ENCODE peak calls at places on chromosomes 1 and 21, in seven cellular contexts. One of them, this sample, is unnamed.

GRCh38 chr1:205172729-205173366 is 38.7 kb downstream of the DSTYK start:
- DNase-seq in fibroblast of mammary gland: peak
- DNase-seq in MCF 10A: peak
- DNase-seq in foreskin keratinocyte: peak
- DNase-seq in astrocyte of the spinal cord: peak
- DNase-seq in heart left ventricle: no peak
- DNase-seq in tibial artery: no peak
- DNase-seq in this sample: no peak

GRCh38 chr1:80633947-80634710 is 1166.6 kb upstream of the ADGRL2 start:
- DNase-seq in foreskin keratinocyte: no peak
- DNase-seq in astrocyte of the spinal cord: no peak
- DNase-seq in fibroblast of mammary gland: no peak
- DNase-seq in tibial artery: no peak
- DNase-seq in heart left ventricle: no peak
- DNase-seq in MCF 10A: peak
- DNase-seq in this sample: no peak

GRCh38 chr21:15064576-15065380 is at the start of gene NRIP1:
- DNase-seq in fibroblast of mammary gland: peak
- DNase-seq in tibial artery: peak
- DNase-seq in astrocyte of the spinal cord: peak
- DNase-seq in MCF 10A: peak
- DNase-seq in heart left ventricle: peak
- DNase-seq in foreskin keratinocyte: peak
- DNase-seq in this sample: peak

GRCh38 chr1:115454835-115455511 is 116.9 kb upstream of the NGF start:
- DNase-seq in heart left ventricle: peak
- DNase-seq in foreskin keratinocyte: no peak
- DNase-seq in tibial artery: no peak
- DNase-seq in fibroblast of mammary gland: peak
- DNase-seq in astrocyte of the spinal cord: peak
- DNase-seq in MCF 10A: no peak
- DNase-seq in this sample: no peak

GRCh38 chr1:7046314-7046713 is 261.1 kb downstream of the CAMTA1 start:
- DNase-seq in MCF 10A: peak
- DNase-seq in tibial artery: no peak
- DNase-seq in heart left ventricle: peak
- DNase-seq in foreskin keratinocyte: peak
- DNase-seq in fibroblast of mammary gland: peak
- DNase-seq in astrocyte of the spinal cord: peak
- DNase-seq in this sample: no peak

GRCh38 chr1:243316366-243316989 is 60.6 kb downstream of the SDCCAG8 start:
- DNase-seq in heart left ventricle: no peak
- DNase-seq in fibroblast of mammary gland: no peak
- DNase-seq in astrocyte of the spinal cord: no peak
- DNase-seq in foreskin keratinocyte: no peak
- DNase-seq in tibial artery: no peak
- DNase-seq in MCF 10A: no peak
- DNase-seq in this sample: no peak

GRCh38 chr1:199155166-199156033 is 516.6 kb downstream of the PTPRC start:
- DNase-seq in fibroblast of mammary gland: no peak
- DNase-seq in foreskin keratinocyte: no peak
- DNase-seq in astrocyte of the spinal cord: no peak
- DNase-seq in MCF 10A: no peak
- DNase-seq in tibial artery: no peak
- DNase-seq in heart left ventricle: no peak
- DNase-seq in this sample: no peak

GRCh38 chr1:198672124-198672523 is 33.3 kb downstream of the PTPRC start:
- DNase-seq in fibroblast of mammary gland: no peak
- DNase-seq in heart left ventricle: no peak
- DNase-seq in astrocyte of the spinal cord: no peak
- DNase-seq in tibial artery: no peak
- DNase-seq in MCF 10A: no peak
- DNase-seq in foreskin keratinocyte: peak
- DNase-seq in this sample: no peak

GRCh38 chr21:24188511-24188910 is 1418.8 kb downstream of the MRPL39 start:
- DNase-seq in foreskin keratinocyte: no peak
- DNase-seq in tibial artery: no peak
- DNase-seq in MCF 10A: no peak
- DNase-seq in fibroblast of mammary gland: peak
- DNase-seq in heart left ventricle: no peak
- DNase-seq in astrocyte of the spinal cord: no peak
- DNase-seq in this sample: no peak

GRCh38 chr1:25657121-25657521 is 40.5 kb downstream of the MAN1C1 start:
- DNase-seq in astrocyte of the spinal cord: no peak
- DNase-seq in heart left ventricle: no peak
- DNase-seq in tibial artery: no peak
- DNase-seq in fibroblast of mammary gland: no peak
- DNase-seq in MCF 10A: no peak
- DNase-seq in foreskin keratinocyte: no peak
- DNase-seq in this sample: no peak

GRCh38 chr21:43266534-43266933 is 97.7 kb downstream of the CRYAA start:
- DNase-seq in foreskin keratinocyte: peak
- DNase-seq in astrocyte of the spinal cord: no peak
- DNase-seq in fibroblast of mammary gland: peak
- DNase-seq in MCF 10A: peak
- DNase-seq in heart left ventricle: no peak
- DNase-seq in tibial artery: no peak
- DNase-seq in this sample: no peak

GRCh38 chr1:219514728-219515127 is 98.2 kb downstream of the ZC3H11B start:
- DNase-seq in tibial artery: no peak
- DNase-seq in fibroblast of mammary gland: no peak
- DNase-seq in foreskin keratinocyte: no peak
- DNase-seq in astrocyte of the spinal cord: no peak
- DNase-seq in MCF 10A: no peak
- DNase-seq in heart left ventricle: no peak
- DNase-seq in this sample: no peak

GRCh38 chr1:87723193-87723592 is 394.5 kb downstream of the LMO4 start:
- DNase-seq in foreskin keratinocyte: no peak
- DNase-seq in heart left ventricle: no peak
- DNase-seq in MCF 10A: no peak
- DNase-seq in fibroblast of mammary gland: no peak
- DNase-seq in tibial artery: no peak
- DNase-seq in astrocyte of the spinal cord: no peak
- DNase-seq in this sample: no peak

GRCh38 chr1:116515702-116516101 is 55.1 kb downstream of the CD58 start:
- DNase-seq in MCF 10A: no peak
- DNase-seq in heart left ventricle: no peak
- DNase-seq in foreskin keratinocyte: no peak
- DNase-seq in fibroblast of mammary gland: no peak
- DNase-seq in tibial artery: no peak
- DNase-seq in astrocyte of the spinal cord: no peak
- DNase-seq in this sample: no peak

GRCh38 chr1:12296623-12297022 is 66.8 kb downstream of the VPS13D start:
- DNase-seq in tibial artery: no peak
- DNase-seq in fibroblast of mammary gland: peak
- DNase-seq in astrocyte of the spinal cord: peak
- DNase-seq in foreskin keratinocyte: peak
- DNase-seq in heart left ventricle: no peak
- DNase-seq in MCF 10A: peak
- DNase-seq in this sample: no peak

GRCh38 chr1:200530551-200531261 is 89.8 kb downstream of the KIF14 start:
- DNase-seq in fibroblast of mammary gland: no peak
- DNase-seq in MCF 10A: no peak
- DNase-seq in foreskin keratinocyte: no peak
- DNase-seq in heart left ventricle: no peak
- DNase-seq in astrocyte of the spinal cord: no peak
- DNase-seq in tibial artery: no peak
- DNase-seq in this sample: no peak

GRCh38 chr1:44588551-44588950 is 85.7 kb downstream of the TMEM53 start:
- DNase-seq in astrocyte of the spinal cord: no peak
- DNase-seq in tibial artery: no peak
- DNase-seq in heart left ventricle: no peak
- DNase-seq in foreskin keratinocyte: no peak
- DNase-seq in fibroblast of mammary gland: no peak
- DNase-seq in MCF 10A: no peak
- DNase-seq in this sample: no peak

GRCh38 chr1:84944767-84945486 is 51.9 kb upstream of the LPAR3 start:
- DNase-seq in tibial artery: no peak
- DNase-seq in foreskin keratinocyte: peak
- DNase-seq in MCF 10A: peak
- DNase-seq in fibroblast of mammary gland: peak
- DNase-seq in astrocyte of the spinal cord: peak
- DNase-seq in heart left ventricle: peak
- DNase-seq in this sample: peak

GRCh38 chr1:110545492-110545891 is 26.5 kb upstream of the KCNA10 start:
- DNase-seq in tibial artery: no peak
- DNase-seq in MCF 10A: no peak
- DNase-seq in fibroblast of mammary gland: no peak
- DNase-seq in astrocyte of the spinal cord: no peak
- DNase-seq in heart left ventricle: no peak
- DNase-seq in foreskin keratinocyte: no peak
- DNase-seq in this sample: no peak

GRCh38 chr1:203084588-203085527 is 954 bp downstream of the MYOG start:
- DNase-seq in astrocyte of the spinal cord: no peak
- DNase-seq in heart left ventricle: no peak
- DNase-seq in MCF 10A: peak
- DNase-seq in foreskin keratinocyte: no peak
- DNase-seq in tibial artery: no peak
- DNase-seq in fibroblast of mammary gland: no peak
- DNase-seq in this sample: peak

GRCh38 chr1:108502138-108502537 is 52.0 kb downstream of the NBPF6 start:
- DNase-seq in tibial artery: no peak
- DNase-seq in foreskin keratinocyte: no peak
- DNase-seq in MCF 10A: no peak
- DNase-seq in astrocyte of the spinal cord: no peak
- DNase-seq in fibroblast of mammary gland: no peak
- DNase-seq in heart left ventricle: no peak
- DNase-seq in this sample: no peak

GRCh38 chr1:243434594-243434993 is 178.8 kb downstream of the SDCCAG8 start:
- DNase-seq in astrocyte of the spinal cord: peak
- DNase-seq in foreskin keratinocyte: no peak
- DNase-seq in tibial artery: no peak
- DNase-seq in fibroblast of mammary gland: no peak
- DNase-seq in heart left ventricle: no peak
- DNase-seq in MCF 10A: no peak
- DNase-seq in this sample: no peak

GRCh38 chr1:27637052-27637451 is 2.1 kb upstream of the FGR start:
- DNase-seq in tibial artery: no peak
- DNase-seq in heart left ventricle: no peak
- DNase-seq in fibroblast of mammary gland: peak
- DNase-seq in MCF 10A: no peak
- DNase-seq in foreskin keratinocyte: no peak
- DNase-seq in astrocyte of the spinal cord: no peak
- DNase-seq in this sample: no peak

DNA sequence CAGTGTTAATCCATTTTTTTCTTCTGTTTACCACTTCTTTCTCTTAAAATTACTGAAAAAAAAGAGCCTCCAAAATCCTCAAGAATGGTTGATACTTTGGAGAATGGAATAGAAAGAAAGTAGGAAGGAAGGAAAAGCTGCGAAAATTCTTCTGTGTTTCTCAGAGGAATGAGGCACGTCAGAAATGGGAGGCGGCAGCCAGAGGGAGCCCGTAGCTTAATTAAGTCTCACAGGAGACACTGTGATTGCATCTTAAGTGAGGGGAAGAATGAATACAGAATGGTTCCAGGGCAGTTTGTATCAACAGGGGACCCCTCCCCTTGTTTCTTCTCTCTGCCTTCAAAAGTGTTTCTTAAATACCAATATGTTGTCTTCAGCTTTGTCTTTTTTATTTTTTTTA is 1099.5 kb downstream of the PLA2G4A start:
- DNase-seq in foreskin keratinocyte: peak
- DNase-seq in astrocyte of the spinal cord: peak
- DNase-seq in MCF 10A: peak
- DNase-seq in heart left ventricle: no peak
- DNase-seq in fibroblast of mammary gland: peak
- DNase-seq in tibial artery: no peak
- DNase-seq in this sample: no peak
- TF ChIP-seq CTCF in foreskin keratinocyte: peak
- TF ChIP-seq CTCF in astrocyte of the spinal cord: peak
- TF ChIP-seq CTCF in MCF 10A: peak
- TF ChIP-seq CTCF in heart left ventricle: no peak
- TF ChIP-seq CTCF in fibroblast of mammary gland: peak
- TF ChIP-seq CTCF in tibial artery: no peak
- TF ChIP-seq CTCF in this sample: no peak

GRCh38 chr1:4698911-4699310 is 44.5 kb downstream of the AJAP1 start:
- DNase-seq in fibroblast of mammary gland: no peak
- DNase-seq in astrocyte of the spinal cord: no peak
- DNase-seq in foreskin keratinocyte: no peak
- DNase-seq in heart left ventricle: no peak
- DNase-seq in tibial artery: no peak
- DNase-seq in MCF 10A: no peak
- DNase-seq in this sample: no peak

GRCh38 chr1:4702464-4702863 is 48.1 kb downstream of the AJAP1 start:
- DNase-seq in foreskin keratinocyte: no peak
- DNase-seq in heart left ventricle: no peak
- DNase-seq in astrocyte of the spinal cord: no peak
- DNase-seq in fibroblast of mammary gland: no peak
- DNase-seq in MCF 10A: no peak
- DNase-seq in tibial artery: no peak
- DNase-seq in this sample: no peak

GRCh38 chr1:4701276-4701675 is 46.9 kb downstream of the AJAP1 start:
- DNase-seq in foreskin keratinocyte: no peak
- DNase-seq in MCF 10A: no peak
- DNase-seq in heart left ventricle: no peak
- DNase-seq in astrocyte of the spinal cord: no peak
- DNase-seq in fibroblast of mammary gland: no peak
- DNase-seq in tibial artery: no peak
- DNase-seq in this sample: no peak

GRCh38 chr1:4699724-4700301 is 45.4 kb downstream of the AJAP1 start:
- DNase-seq in fibroblast of mammary gland: peak
- DNase-seq in foreskin keratinocyte: no peak
- DNase-seq in MCF 10A: no peak
- DNase-seq in astrocyte of the spinal cord: peak
- DNase-seq in heart left ventricle: no peak
- DNase-seq in tibial artery: no peak
- DNase-seq in this sample: no peak

GRCh38 chr1:4700801-4701200 is 46.4 kb downstream of the AJAP1 start:
- DNase-seq in MCF 10A: peak
- DNase-seq in astrocyte of the spinal cord: no peak
- DNase-seq in foreskin keratinocyte: peak
- DNase-seq in heart left ventricle: no peak
- DNase-seq in tibial artery: no peak
- DNase-seq in fibroblast of mammary gland: no peak
- DNase-seq in this sample: no peak
- TF ChIP-seq CTCF in MCF 10A: no peak
- TF ChIP-seq CTCF in astrocyte of the spinal cord: no peak
- TF ChIP-seq CTCF in foreskin keratinocyte: peak
- TF ChIP-seq CTCF in heart left ventricle: no peak
- TF ChIP-seq CTCF in tibial artery: no peak
- TF ChIP-seq CTCF in fibroblast of mammary gland: no peak
- TF ChIP-seq CTCF in this sample: no peak

DNA sequence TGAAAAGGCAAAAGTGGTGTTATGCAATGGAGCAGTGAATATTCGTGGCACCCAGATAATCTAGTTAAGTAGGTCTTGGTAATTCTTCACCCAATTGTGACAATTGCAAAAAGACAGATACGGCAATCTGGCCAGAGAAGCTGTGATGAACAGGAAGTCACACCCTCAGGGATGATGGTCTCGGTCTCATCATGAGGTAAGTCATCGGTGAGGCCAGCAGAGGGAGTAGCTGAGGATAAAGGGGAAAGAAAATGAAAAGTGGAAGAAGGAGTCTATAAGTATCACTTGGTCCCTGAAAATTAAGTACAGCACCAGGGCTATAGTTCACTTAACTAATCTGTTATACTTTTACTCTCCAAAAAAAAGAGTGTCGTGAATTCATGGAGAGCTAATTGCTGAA is 258.8 kb upstream of the NCAM2 start:
- DNase-seq in heart left ventricle: no peak
- DNase-seq in foreskin keratinocyte: no peak
- DNase-seq in tibial artery: no peak
- DNase-seq in MCF 10A: peak
- DNase-seq in fibroblast of mammary gland: no peak
- DNase-seq in astrocyte of the spinal cord: no peak
- DNase-seq in this sample: no peak
- TF ChIP-seq CTCF in heart left ventricle: no peak
- TF ChIP-seq CTCF in foreskin keratinocyte: no peak
- TF ChIP-seq CTCF in tibial artery: no peak
- TF ChIP-seq CTCF in MCF 10A: no peak
- TF ChIP-seq CTCF in fibroblast of mammary gland: peak
- TF ChIP-seq CTCF in astrocyte of the spinal cord: no peak
- TF ChIP-seq CTCF in this sample: no peak

GRCh38 chr1:227447531-227447990 is 115.8 kb upstream of the ZNF678 start:
- DNase-seq in astrocyte of the spinal cord: no peak
- DNase-seq in fibroblast of mammary gland: no peak
- DNase-seq in heart left ventricle: peak
- DNase-seq in MCF 10A: no peak
- DNase-seq in foreskin keratinocyte: no peak
- DNase-seq in tibial artery: peak
- DNase-seq in this sample: no peak
- TF ChIP-seq CTCF in astrocyte of the spinal cord: peak
- TF ChIP-seq CTCF in fibroblast of mammary gland: peak
- TF ChIP-seq CTCF in heart left ventricle: peak
- TF ChIP-seq CTCF in MCF 10A: no peak
- TF ChIP-seq CTCF in foreskin keratinocyte: peak
- TF ChIP-seq CTCF in tibial artery: peak
- TF ChIP-seq CTCF in this sample: no peak